ENCODE peak calls at places on chromosomes 12 and 14, in six cellular contexts. X is fibroblast of the conjunctiva; C is GM13977; D is effector CD4-positive, alpha-beta T cell; R is SHP77; Q is AG09319. M is an unnamed sample.

GRCh38 chr12:117774986-117775775 is 193.6 kb downstream of the KSR2 start:
- DNase-seq in X (no peak), Q (peak; percentile 11), R (no peak), D (no peak), C (no peak), M (no peak)

GRCh38 chr12:12503384-12504078 is 59.1 kb downstream of the DUSP16 start:
- DNase-seq in D (no peak), R (no peak), Q (no peak), C (no peak), X (no peak), M (no peak)

GRCh38 chr12:24066865-24067264 is 117.4 kb upstream of the SOX5 start:
- DNase-seq in Q (peak; percentile 43), C (no peak), D (no peak), R (no peak), X (peak; percentile 44), M (no peak)

GRCh38 chr14:96264850-96265249 is 8.8 kb downstream of the BDKRB1 start:
- DNase-seq in Q (no peak), R (no peak), C (no peak), D (no peak), X (no peak), M (peak; percentile 35)

GRCh38 chr12:121132601-121133481 is at the start of gene P2RX7:
- DNase-seq in R (peak; percentile 74), C (peak; percentile 42), Q (no peak), D (peak; percentile 7), X (peak; percentile 55), M (peak; percentile 24)

GRCh38 chr14:93788557-93789365 is 476 bp upstream of the PRIMA1 start:
- DNase-seq in D (no peak), R (no peak), C (peak; percentile 40), Q (no peak), X (no peak), M (peak; percentile 34)

GRCh38 chr14:32397871-32398640 is 69.0 kb downstream of the AKAP6 start:
- DNase-seq in X (no peak), C (no peak), D (no peak), R (no peak), Q (peak; percentile 52), M (no peak)

GRCh38 chr14:106872619-106873446 is 1346.5 kb downstream of the TMEM121 start:
- DNase-seq in Q (no peak), R (peak; percentile 57), D (peak; percentile 61), C (peak; percentile 54), X (no peak), M (no peak)

GRCh38 chr12:30044206-30044605 is 260.5 kb upstream of the TMTC1 start:
- DNase-seq in Q (no peak), R (no peak), X (no peak), C (no peak), D (no peak), M (no peak)